ENCODE peak calls at places on chromosomes 3 and 15, in six cellular contexts. T, Q, P, G, J and Y are unnamed samples.

GRCh38 chr3:107939621-107940236 is 151.1 kb downstream of the CD47 start:
- DNase-seq in T (no peak), Q (no peak), P (no peak), G (no peak), J (no peak), Y (no peak)

GRCh38 chr15:59632714-59633113 is 21.1 kb downstream of the GCNT3 start:
- DNase-seq in T (no peak), Q (peak; percentile 26), P (peak; percentile 74), G (no peak), J (peak; percentile 33), Y (peak; percentile 18)

GRCh38 chr3:141146979-141147470 is 84.6 kb upstream of the PXYLP1 start:
- DNase-seq in T (no peak), Q (no peak), P (no peak), G (no peak), J (no peak), Y (no peak)

GRCh38 chr15:96324192-96324895 is 6.2 kb upstream of the NR2F2 start:
- DNase-seq in T (peak; percentile 54), Q (no peak), P (no peak), G (peak; percentile 43), J (no peak), Y (peak; percentile 48)

GRCh38 chr15:34056921-34057320 is 17.9 kb upstream of the AVEN start:
- DNase-seq in T (no peak), Q (no peak), P (no peak), G (peak; percentile 82), J (no peak), Y (no peak)

GRCh38 chr3:82055792-82056191 is 294.3 kb upstream of the GBE1 start:
- DNase-seq in T (no peak), Q (no peak), P (no peak), G (peak; percentile 30), J (no peak), Y (no peak)

GRCh38 chr3:197550489-197550888 is 5.3 kb downstream of the BDH1 start:
- DNase-seq in T (no peak), Q (no peak), P (no peak), G (no peak), J (no peak), Y (no peak)

GRCh38 chr3:194384156-194384555 is 14.6 kb upstream of the LRRC15 start:
- DNase-seq in T (no peak), Q (no peak), P (peak; percentile 22), G (no peak), J (no peak), Y (no peak)

GRCh38 chr3:105747621-105748165 is 121.1 kb downstream of the CBLB start:
- DNase-seq in T (no peak), Q (no peak), P (no peak), G (no peak), J (no peak), Y (no peak)

GRCh38 chr15:68564173-68564572 is 14.6 kb upstream of the CORO2B start:
- DNase-seq in T (no peak), Q (no peak), P (no peak), G (no peak), J (no peak), Y (no peak)

GRCh38 chr3:81492048-81492447 is 269.4 kb downstream of the GBE1 start:
- DNase-seq in T (peak; percentile 69), Q (no peak), P (no peak), G (peak; percentile 72), J (no peak), Y (peak; percentile 22)

GRCh38 chr3:111904376-111905241 is 45.5 kb downstream of the PHLDB2 start:
- DNase-seq in T (peak; percentile 92), Q (no peak), P (no peak), G (peak; percentile 92), J (no peak), Y (peak; percentile 96)

GRCh38 chr15:88998980-88999713 is 86.0 kb upstream of the MFGE8 start:
- DNase-seq in T (no peak), Q (no peak), P (peak; percentile 93), G (no peak), J (no peak), Y (no peak)

GRCh38 chr15:64683378-64683777 is 92.0 kb downstream of the RBPMS2 start:
- DNase-seq in T (no peak), Q (no peak), P (no peak), G (no peak), J (no peak), Y (no peak)

GRCh38 chr3:150355581-150355980 is 52.5 kb upstream of the TSC22D2 start:
- DNase-seq in T (no peak), Q (no peak), P (no peak), G (no peak), J (no peak), Y (no peak)
- H4K91ac ChIP-seq in T (no peak overlapping the region), Q (no peak overlapping the region), P (no peak overlapping the region), G (no peak overlapping the region), J (no peak overlapping the region), Y (no peak overlapping the region)

GRCh38 chr3:184688872-184689271 is 23.0 kb downstream of the MAGEF1 start:
- DNase-seq in T (no peak), Q (no peak), P (no peak), G (no peak), J (no peak), Y (no peak)
- H2AK5ac ChIP-seq in T (peak overlapping the region; percentile 68), Q (no peak overlapping the region), P (no peak overlapping the region), G (no peak overlapping the region), J (no peak overlapping the region), Y (no peak overlapping the region)

DNA sequence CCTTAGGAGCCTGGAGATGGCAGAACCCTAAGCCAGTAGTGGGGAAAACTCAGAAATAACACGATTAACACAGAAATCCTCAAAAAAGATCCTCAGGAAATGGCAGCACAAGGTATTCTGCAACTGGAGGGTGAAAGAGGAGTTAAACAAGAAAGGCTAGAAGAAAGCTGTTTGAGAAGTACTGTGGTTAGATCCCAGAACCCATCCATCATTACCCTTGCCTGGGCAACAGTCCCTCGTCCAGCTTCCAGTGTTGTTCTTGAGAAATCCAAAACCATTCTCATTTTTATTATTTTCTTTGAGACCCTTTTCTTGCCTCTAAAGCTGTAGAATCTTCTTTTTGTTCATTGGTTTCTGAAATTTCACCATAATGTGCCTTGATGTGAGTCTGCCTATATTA is 2.7 kb upstream of the CDCP1 start:
- DNase-seq in T (no peak), Q (no peak), P (no peak), G (no peak), J (no peak), Y (no peak)
- H4K91ac ChIP-seq in T (peak overlapping the region; percentile 28), Q (no peak overlapping the region), P (no peak overlapping the region), G (no peak overlapping the region), J (no peak overlapping the region), Y (no peak overlapping the region)

GRCh38 chr3:31247850-31248618 is 284.7 kb upstream of the STT3B start:
- DNase-seq in T (no peak), Q (no peak), P (no peak), G (peak; percentile 42), J (no peak), Y (no peak)
- H2AK5ac ChIP-seq in T (no peak overlapping the region), Q (no peak overlapping the region), P (no peak overlapping the region), G (no peak overlapping the region), J (no peak overlapping the region), Y (no peak overlapping the region)

GRCh38 chr15:70306582-70306981 is 208.9 kb upstream of the TLE3 start:
- DNase-seq in T (no peak), Q (no peak), P (no peak), G (no peak), J (no peak), Y (no peak)

GRCh38 chr15:70309035-70309434 is 211.3 kb upstream of the TLE3 start:
- DNase-seq in T (no peak), Q (no peak), P (no peak), G (no peak), J (no peak), Y (no peak)

GRCh38 chr15:70308011-70308761 is 210.5 kb upstream of the TLE3 start:
- DNase-seq in T (no peak), Q (no peak), P (no peak), G (peak; percentile 36), J (no peak), Y (no peak)

GRCh38 chr15:70311821-70312220 is 214.1 kb upstream of the TLE3 start:
- DNase-seq in T (no peak), Q (no peak), P (no peak), G (peak; percentile 72), J (no peak), Y (no peak)

GRCh38 chr15:70309716-70310115 is 212.0 kb upstream of the TLE3 start:
- DNase-seq in T (no peak), Q (no peak), P (no peak), G (no peak), J (no peak), Y (no peak)
- H4K91ac ChIP-seq in T (no peak overlapping the region), Q (no peak overlapping the region), P (no peak overlapping the region), G (no peak overlapping the region), J (no peak overlapping the region), Y (no peak overlapping the region)

GRCh38 chr15:99123706-99124451 is 19.0 kb downstream of the SYNM start:
- DNase-seq in T (peak; percentile 96), Q (peak; percentile 63), P (peak; percentile 62), G (peak; percentile 56), J (no peak), Y (peak; percentile 99)

GRCh38 chr15:99124641-99125040 is 19.8 kb downstream of the SYNM start:
- DNase-seq in T (no peak), Q (no peak), P (no peak), G (no peak), J (no peak), Y (no peak)

GRCh38 chr15:99121691-99122410 is 17.0 kb downstream of the SYNM start:
- DNase-seq in T (no peak), Q (no peak), P (no peak), G (no peak), J (no peak), Y (no peak)

GRCh38 chr15:99121207-99121606 is 16.3 kb downstream of the SYNM start:
- DNase-seq in T (no peak), Q (no peak), P (no peak), G (no peak), J (no peak), Y (no peak)

DNA sequence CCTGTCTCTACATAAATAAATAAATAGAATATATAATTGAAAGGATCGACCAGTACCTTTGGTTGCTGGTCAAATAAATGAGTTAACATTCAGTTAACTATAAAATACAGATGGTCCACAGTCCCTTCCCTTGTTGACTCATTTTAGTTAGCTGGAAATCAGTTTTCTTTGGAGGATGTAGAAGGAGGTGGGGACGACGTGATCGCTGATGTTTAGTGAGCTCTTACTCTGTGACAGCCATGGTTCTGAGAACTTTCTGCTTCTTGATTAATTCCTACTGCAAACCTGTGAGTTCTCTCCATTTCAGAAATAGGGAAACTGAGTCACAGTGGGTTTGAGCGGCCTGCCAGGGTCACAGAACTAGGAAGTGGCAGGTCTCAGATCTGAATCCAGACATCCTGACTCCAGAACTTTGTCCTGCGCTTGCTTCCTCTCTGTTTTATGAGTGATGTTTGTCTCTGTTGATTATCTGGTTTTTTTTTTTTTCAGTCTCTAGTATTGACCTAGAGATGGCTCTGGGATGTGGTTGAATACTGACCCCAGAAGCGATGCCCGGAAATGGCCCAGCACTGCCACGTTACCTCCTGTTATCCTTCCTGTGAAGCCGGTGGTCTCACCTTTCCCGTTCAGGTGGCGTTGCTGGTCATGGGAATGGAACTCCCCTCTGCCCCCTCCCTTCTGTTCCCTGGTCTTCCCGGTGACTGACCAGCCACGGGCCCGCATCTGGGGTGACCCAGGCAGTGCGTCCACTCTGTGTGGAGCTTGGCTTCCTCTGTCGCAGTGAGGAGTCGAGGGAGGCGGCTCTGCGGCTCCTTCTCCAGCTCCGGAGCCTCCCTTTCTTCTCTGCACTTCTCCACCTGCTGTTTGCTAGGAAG is 18.2 kb downstream of the SYNM start:
- DNase-seq in T (no peak), Q (no peak), P (no peak), G (no peak), J (no peak), Y (peak; percentile 23)
- H2AK5ac ChIP-seq in T (peak overlapping the region; percentile 89), Q (peak overlapping the region; percentile 70), P (no peak overlapping the region), G (peak overlapping the region; percentile 60), J (no peak overlapping the region), Y (peak overlapping the region; percentile 83)